ENCODE peak calls at places on chromosomes 3 and 15, in seven cellular contexts. H is HCT116, T is HepG2, O is K562, Y is SK-N-SH, R is H1, L is GM12878. F is an unnamed sample. For H3K4me1, the result is how much of the 10 kb centered on the place peaks cover.

GRCh38 chr15:33282226-33283020 is 28.3 kb upstream of the RYR3 start:
- DNase-seq in H (no peak), T (no peak), O (no peak), Y (no peak), R (no peak), L (no peak), F (no peak)

GRCh38 chr15:101723161-101723873 is 956 bp downstream of the TARS3 start:
- DNase-seq in H (no peak), T (no peak), O (peak), Y (peak), R (no peak), L (peak), F (no peak)

GRCh38 chr3:119647177-119647576 is 13.2 kb downstream of the POPDC2 start:
- DNase-seq in H (no peak), T (no peak), O (no peak), Y (no peak), R (no peak), L (no peak), F (no peak)

GRCh38 chr3:194322701-194323174 is 28.4 kb downstream of the CPN2 start:
- DNase-seq in H (peak), T (peak), O (peak), Y (no peak), R (no peak), L (no peak), F (no peak)

GRCh38 chr15:69887018-69887417 is 210.7 kb downstream of the TLE3 start:
- DNase-seq in H (no peak), T (no peak), O (no peak), Y (no peak), R (no peak), L (no peak), F (no peak)

GRCh38 chr3:49813497-49814174 is at the start of gene UBA7:
- DNase-seq in H (no peak), T (peak), O (peak), Y (no peak), R (no peak), L (no peak), F (no peak)

GRCh38 chr3:194095464-194095863 is 40.5 kb upstream of the HES1 start:
- DNase-seq in H (no peak), T (peak), O (no peak), Y (peak), R (no peak), L (no peak), F (no peak)

GRCh38 chr15:26767169-26767670 is 5.6 kb downstream of the GABRB3 start:
- DNase-seq in H (no peak), T (no peak), O (no peak), Y (peak), R (peak), L (no peak), F (peak)

GRCh38 chr3:55673764-55674163 is 186.7 kb upstream of the WNT5A start:
- DNase-seq in H (no peak), T (no peak), O (no peak), Y (peak), R (no peak), L (no peak), F (no peak)

GRCh38 chr15:95266481-95267061 is 1035.2 kb downstream of the MCTP2 start:
- DNase-seq in H (no peak), T (no peak), O (no peak), Y (no peak), R (no peak), L (no peak), F (no peak)

GRCh38 chr3:195119461-195120198 is 151.3 kb downstream of the XXYLT1 start:
- DNase-seq in H (no peak), T (peak), O (no peak), Y (no peak), R (peak), L (no peak), F (peak)

GRCh38 chr3:43015572-43016512 is 36.7 kb downstream of the GASK1A start:
- DNase-seq in H (no peak), T (no peak), O (no peak), Y (no peak), R (no peak), L (no peak), F (no peak)
- TF ChIP-seq YY1 in H (no peak), T (no peak), O (no peak), Y (no peak), R (no peak), L (no peak), F (no peak)

GRCh38 chr15:78148392-78149067 is 632 bp upstream of the IDH3A start:
- DNase-seq in H (no peak), T (no peak), O (no peak), Y (no peak), R (no peak), L (no peak), F (no peak)
- H3K4me3 ChIP-seq in H (peak), T (peak), O (peak), Y (peak), R (peak), L (peak), F (peak)

DNA sequence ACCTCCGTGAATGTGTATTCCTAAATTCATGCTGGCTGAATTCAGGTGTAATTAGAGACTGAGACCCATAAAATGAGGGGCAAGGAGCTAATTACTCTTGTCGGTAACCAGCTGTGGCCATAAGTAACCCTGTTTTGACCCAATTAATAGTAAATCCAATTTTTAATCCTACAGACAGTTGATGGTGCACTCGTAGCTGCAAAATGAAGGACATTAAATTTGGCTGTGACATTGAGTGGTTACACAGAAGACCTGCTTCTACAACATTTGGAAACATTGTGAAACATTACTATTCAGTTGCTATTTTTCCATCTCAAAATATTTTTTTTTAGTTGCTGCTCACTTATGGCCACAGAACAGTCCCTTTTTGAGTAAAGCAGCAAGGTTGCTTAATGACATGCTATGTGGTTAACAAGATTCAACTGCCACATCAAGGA is 33.0 kb downstream of the MBNL1 start:
- DNase-seq in H (no peak), T (no peak), O (no peak), Y (no peak), R (no peak), L (no peak), F (no peak)
- H3K4me1 ChIP-seq in H (half or more), T (half or more), O (under half), Y (under half), R (under half), L (under half), F (under half)

GRCh38 chr3:169886671-169887070 is 16.9 kb upstream of the LRRC31 start:
- DNase-seq in H (no peak), T (no peak), O (no peak), Y (peak), R (no peak), L (no peak), F (no peak)
- TF ChIP-seq YY1 in H (no peak), T (no peak), O (no peak), Y (no peak), R (no peak), L (no peak), F (no peak)

GRCh38 chr3:190385835-190386688 is 1.9 kb upstream of the CLDN16 start:
- DNase-seq in H (peak), T (peak), O (no peak), Y (no peak), R (no peak), L (no peak), F (no peak)
- H3K4me3 ChIP-seq in H (peak), T (no peak), O (no peak), Y (no peak), R (no peak), L (no peak), F (no peak)

GRCh38 chr3:24500806-24501205 is 6.2 kb upstream of the THRB start:
- DNase-seq in H (no peak), T (no peak), O (no peak), Y (no peak), R (no peak), L (no peak), F (no peak)
- H3K4me1 ChIP-seq in H (under half), T (under half), O (under half), Y (under half), R (under half), L (under half), F (under half)

DNA sequence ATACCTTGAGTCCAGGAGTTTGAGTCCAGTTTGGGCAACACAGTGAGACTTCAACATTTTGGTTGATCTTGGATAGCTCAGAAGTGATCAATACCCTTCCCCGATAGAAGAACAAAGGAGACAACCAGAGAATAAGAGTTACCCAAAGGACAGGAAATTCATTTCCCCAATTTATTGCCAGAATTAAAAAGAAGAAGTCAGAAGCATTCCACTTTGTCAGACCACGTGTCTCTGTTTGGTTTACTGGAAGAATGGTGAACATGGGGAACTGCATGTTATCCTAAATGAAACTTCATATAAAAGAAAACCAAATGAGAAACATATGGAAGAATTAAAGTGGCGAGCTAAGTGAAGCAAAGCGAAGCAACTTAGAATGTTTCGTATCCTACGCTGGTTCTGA is 190.8 kb downstream of the MAGI1 start:
- DNase-seq in H (no peak), T (no peak), O (no peak), Y (no peak), R (no peak), L (no peak), F (no peak)
- TF ChIP-seq YY1 in H (no peak), T (no peak), O (no peak), Y (no peak), R (no peak), L (no peak), F (no peak)

DNA sequence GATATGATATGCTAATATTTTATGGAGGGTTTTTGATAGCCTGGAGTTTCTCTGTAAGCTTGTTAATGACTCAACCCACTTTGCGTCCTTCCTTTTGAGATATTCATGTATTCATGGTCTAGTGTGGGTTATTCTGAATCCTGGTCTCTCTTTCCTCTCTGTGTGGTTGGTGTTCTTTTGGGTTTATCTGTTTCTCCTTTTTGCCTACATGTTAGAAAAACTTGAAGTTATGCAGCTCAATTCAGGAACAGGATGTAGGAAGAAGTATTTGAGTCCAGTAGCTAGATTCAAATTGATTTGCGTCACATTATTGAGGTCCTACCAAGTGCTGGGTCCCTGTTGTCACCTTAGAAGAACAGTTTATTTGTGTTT is 28.1 kb downstream of the CMTM7 start:
- DNase-seq in H (no peak), T (no peak), O (no peak), Y (no peak), R (no peak), L (no peak), F (no peak)
- H3K4me3 ChIP-seq in H (peak), T (peak), O (no peak), Y (no peak), R (no peak), L (no peak), F (no peak)

F was measured in NT2/D1.